ENCODE peak calls at places on chromosomes 1 and 21, in ten cellular contexts. One of them, this sample, is unnamed.

GRCh38 chr1:17485280-17485679 is 45.8 kb upstream of the RCC2 start:
- DNase-seq in K562: peak
- DNase-seq in H9: peak
- DNase-seq in tibial artery: no peak
- DNase-seq in GM23338: peak
- DNase-seq in neural crest cell: no peak
- DNase-seq in progenitor cell of endocrine pancreas: no peak
- DNase-seq in upper lobe of right lung: no peak
- DNase-seq in neural progenitor cell: peak
- DNase-seq in RWPE1: peak
- DNase-seq in this sample: no peak

GRCh38 chr1:63622847-63623566 is 29.8 kb downstream of the PGM1 start:
- DNase-seq in H9: no peak
- DNase-seq in upper lobe of right lung: no peak
- DNase-seq in GM23338: no peak
- DNase-seq in K562: no peak
- DNase-seq in neural progenitor cell: peak
- DNase-seq in tibial artery: no peak
- DNase-seq in neural crest cell: no peak
- DNase-seq in RWPE1: no peak
- DNase-seq in progenitor cell of endocrine pancreas: no peak
- DNase-seq in this sample: no peak

GRCh38 chr1:198072177-198072576 is 84.6 kb upstream of the NEK7 start:
- DNase-seq in upper lobe of right lung: no peak
- DNase-seq in RWPE1: no peak
- DNase-seq in H9: no peak
- DNase-seq in GM23338: peak
- DNase-seq in neural progenitor cell: no peak
- DNase-seq in neural crest cell: no peak
- DNase-seq in tibial artery: no peak
- DNase-seq in K562: no peak
- DNase-seq in progenitor cell of endocrine pancreas: no peak
- DNase-seq in this sample: peak

GRCh38 chr1:230070321-230071208 is 3.5 kb downstream of the GALNT2 start:
- DNase-seq in K562: no peak
- DNase-seq in neural crest cell: no peak
- DNase-seq in RWPE1: no peak
- DNase-seq in tibial artery: no peak
- DNase-seq in GM23338: no peak
- DNase-seq in progenitor cell of endocrine pancreas: no peak
- DNase-seq in neural progenitor cell: no peak
- DNase-seq in H9: no peak
- DNase-seq in upper lobe of right lung: peak
- DNase-seq in this sample: no peak

GRCh38 chr1:1291611-1292441 is 11.6 kb downstream of the SCNN1D start:
- DNase-seq in tibial artery: peak
- DNase-seq in progenitor cell of endocrine pancreas: peak
- DNase-seq in neural progenitor cell: peak
- DNase-seq in K562: peak
- DNase-seq in GM23338: peak
- DNase-seq in H9: peak
- DNase-seq in neural crest cell: peak
- DNase-seq in RWPE1: peak
- DNase-seq in upper lobe of right lung: peak
- DNase-seq in this sample: peak

GRCh38 chr1:30732277-30732996 is 9.1 kb upstream of the MATN1 start:
- DNase-seq in RWPE1: no peak
- DNase-seq in neural crest cell: no peak
- DNase-seq in upper lobe of right lung: no peak
- DNase-seq in neural progenitor cell: peak
- DNase-seq in GM23338: no peak
- DNase-seq in tibial artery: no peak
- DNase-seq in progenitor cell of endocrine pancreas: no peak
- DNase-seq in K562: no peak
- DNase-seq in H9: no peak
- DNase-seq in this sample: no peak

GRCh38 chr1:148307583-148308185 is 155.6 kb upstream of the NBPF11 start:
- DNase-seq in neural crest cell: no peak
- DNase-seq in neural progenitor cell: no peak
- DNase-seq in GM23338: no peak
- DNase-seq in upper lobe of right lung: no peak
- DNase-seq in tibial artery: peak
- DNase-seq in progenitor cell of endocrine pancreas: no peak
- DNase-seq in H9: no peak
- DNase-seq in K562: no peak
- DNase-seq in RWPE1: no peak
- DNase-seq in this sample: no peak

GRCh38 chr21:40315647-40316046 is 448.4 kb downstream of the PCP4 start:
- DNase-seq in neural progenitor cell: no peak
- DNase-seq in H9: no peak
- DNase-seq in progenitor cell of endocrine pancreas: no peak
- DNase-seq in neural crest cell: no peak
- DNase-seq in K562: no peak
- DNase-seq in RWPE1: no peak
- DNase-seq in GM23338: no peak
- DNase-seq in upper lobe of right lung: no peak
- DNase-seq in tibial artery: no peak
- DNase-seq in this sample: no peak

GRCh38 chr1:26168410-26169167 is at the start of gene C1orf232:
- DNase-seq in neural progenitor cell: peak
- DNase-seq in H9: no peak
- DNase-seq in K562: no peak
- DNase-seq in upper lobe of right lung: no peak
- DNase-seq in progenitor cell of endocrine pancreas: no peak
- DNase-seq in tibial artery: no peak
- DNase-seq in GM23338: no peak
- DNase-seq in RWPE1: no peak
- DNase-seq in neural crest cell: peak
- DNase-seq in this sample: no peak

GRCh38 chr1:217617120-217617519 is 13.8 kb downstream of the GPATCH2 start:
- DNase-seq in tibial artery: no peak
- DNase-seq in K562: no peak
- DNase-seq in upper lobe of right lung: no peak
- DNase-seq in H9: no peak
- DNase-seq in GM23338: no peak
- DNase-seq in RWPE1: no peak
- DNase-seq in progenitor cell of endocrine pancreas: no peak
- DNase-seq in neural progenitor cell: no peak
- DNase-seq in neural crest cell: no peak
- DNase-seq in this sample: no peak

GRCh38 chr1:79373481-79374132 is 367.1 kb upstream of the ADGRL4 start:
- DNase-seq in neural crest cell: no peak
- DNase-seq in neural progenitor cell: no peak
- DNase-seq in progenitor cell of endocrine pancreas: no peak
- DNase-seq in K562: no peak
- DNase-seq in tibial artery: no peak
- DNase-seq in H9: no peak
- DNase-seq in GM23338: no peak
- DNase-seq in RWPE1: no peak
- DNase-seq in upper lobe of right lung: peak
- DNase-seq in this sample: no peak

GRCh38 chr1:57872913-57873312 is 449.1 kb upstream of the DAB1 start:
- DNase-seq in progenitor cell of endocrine pancreas: no peak
- DNase-seq in upper lobe of right lung: no peak
- DNase-seq in RWPE1: no peak
- DNase-seq in GM23338: no peak
- DNase-seq in K562: no peak
- DNase-seq in tibial artery: no peak
- DNase-seq in neural crest cell: no peak
- DNase-seq in neural progenitor cell: no peak
- DNase-seq in H9: no peak
- DNase-seq in this sample: no peak

GRCh38 chr1:172758242-172758641 is 99.3 kb downstream of the FASLG start:
- DNase-seq in neural crest cell: no peak
- DNase-seq in H9: no peak
- DNase-seq in RWPE1: no peak
- DNase-seq in K562: no peak
- DNase-seq in GM23338: no peak
- DNase-seq in progenitor cell of endocrine pancreas: no peak
- DNase-seq in neural progenitor cell: no peak
- DNase-seq in tibial artery: no peak
- DNase-seq in upper lobe of right lung: no peak
- DNase-seq in this sample: no peak

GRCh38 chr1:1299686-1300351 is 7.9 kb downstream of the ACAP3 start:
- DNase-seq in progenitor cell of endocrine pancreas: no peak
- DNase-seq in RWPE1: no peak
- DNase-seq in tibial artery: no peak
- DNase-seq in K562: peak
- DNase-seq in neural crest cell: no peak
- DNase-seq in GM23338: peak
- DNase-seq in neural progenitor cell: peak
- DNase-seq in H9: peak
- DNase-seq in upper lobe of right lung: no peak
- DNase-seq in this sample: no peak

GRCh38 chr1:6819641-6820040 is 34.4 kb downstream of the CAMTA1 start:
- DNase-seq in progenitor cell of endocrine pancreas: no peak
- DNase-seq in GM23338: no peak
- DNase-seq in H9: no peak
- DNase-seq in neural progenitor cell: no peak
- DNase-seq in upper lobe of right lung: no peak
- DNase-seq in K562: no peak
- DNase-seq in neural crest cell: no peak
- DNase-seq in tibial artery: no peak
- DNase-seq in RWPE1: no peak
- DNase-seq in this sample: peak

GRCh38 chr1:42380617-42381423 is at the start of gene RIMKLA:
- DNase-seq in GM23338: peak
- DNase-seq in neural progenitor cell: peak
- DNase-seq in RWPE1: peak
- DNase-seq in neural crest cell: peak
- DNase-seq in K562: peak
- DNase-seq in tibial artery: no peak
- DNase-seq in upper lobe of right lung: peak
- DNase-seq in H9: peak
- DNase-seq in progenitor cell of endocrine pancreas: peak
- DNase-seq in this sample: no peak

GRCh38 chr1:71621785-71622184 is 541.0 kb upstream of the ZRANB2 start:
- DNase-seq in H9: no peak
- DNase-seq in K562: no peak
- DNase-seq in upper lobe of right lung: no peak
- DNase-seq in neural progenitor cell: no peak
- DNase-seq in RWPE1: peak
- DNase-seq in neural crest cell: no peak
- DNase-seq in tibial artery: no peak
- DNase-seq in progenitor cell of endocrine pancreas: no peak
- DNase-seq in GM23338: no peak
- DNase-seq in this sample: peak

DNA sequence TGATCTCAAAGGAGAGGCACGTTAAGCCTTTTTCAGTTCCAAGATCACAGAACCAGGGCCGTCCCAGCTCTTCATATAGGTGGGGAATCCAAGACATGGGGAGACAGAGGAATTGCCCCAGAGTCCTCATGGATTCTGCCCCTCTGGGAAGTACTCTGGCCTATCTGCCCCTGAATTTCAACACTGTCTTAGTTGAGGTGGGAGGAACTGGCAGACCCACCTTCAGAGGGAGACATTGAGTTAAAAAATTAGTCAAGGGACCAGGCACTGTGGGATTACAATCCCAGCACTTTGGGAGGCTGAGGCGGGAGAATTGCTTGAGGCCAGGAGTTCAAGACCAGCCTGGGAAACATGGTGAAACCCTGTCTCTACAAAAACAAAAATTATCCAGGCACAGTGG is 2.1 kb upstream of the KNCN start:
- DNase-seq in upper lobe of right lung: no peak
- DNase-seq in GM23338: no peak
- DNase-seq in progenitor cell of endocrine pancreas: no peak
- DNase-seq in H9: no peak
- DNase-seq in neural progenitor cell: no peak
- DNase-seq in neural crest cell: no peak
- DNase-seq in tibial artery: no peak
- DNase-seq in K562: no peak
- DNase-seq in RWPE1: no peak
- DNase-seq in this sample: no peak
- TF ChIP-seq CTCF in upper lobe of right lung: no peak
- TF ChIP-seq CTCF in GM23338: no peak
- TF ChIP-seq CTCF in progenitor cell of endocrine pancreas: no peak
- TF ChIP-seq CTCF in H9: peak
- TF ChIP-seq CTCF in neural progenitor cell: peak
- TF ChIP-seq CTCF in neural crest cell: no peak
- TF ChIP-seq CTCF in tibial artery: no peak
- TF ChIP-seq CTCF in K562: peak
- TF ChIP-seq CTCF in RWPE1: no peak
- TF ChIP-seq CTCF in this sample: no peak

GRCh38 chr1:228940931-228941330 is 205.7 kb downstream of the RHOU start:
- DNase-seq in neural progenitor cell: no peak
- DNase-seq in H9: no peak
- DNase-seq in neural crest cell: no peak
- DNase-seq in progenitor cell of endocrine pancreas: no peak
- DNase-seq in GM23338: no peak
- DNase-seq in tibial artery: no peak
- DNase-seq in RWPE1: no peak
- DNase-seq in upper lobe of right lung: no peak
- DNase-seq in K562: no peak
- DNase-seq in this sample: no peak
- TF ChIP-seq CTCF in neural progenitor cell: no peak
- TF ChIP-seq CTCF in H9: no peak
- TF ChIP-seq CTCF in neural crest cell: no peak
- TF ChIP-seq CTCF in progenitor cell of endocrine pancreas: no peak
- TF ChIP-seq CTCF in GM23338: no peak
- TF ChIP-seq CTCF in tibial artery: no peak
- TF ChIP-seq CTCF in RWPE1: no peak
- TF ChIP-seq CTCF in upper lobe of right lung: no peak
- TF ChIP-seq CTCF in K562: no peak
- TF ChIP-seq CTCF in this sample: no peak

GRCh38 chr1:109131800-109132199 is 17.9 kb downstream of the ELAPOR1 start:
- DNase-seq in GM23338: no peak
- DNase-seq in H9: no peak
- DNase-seq in upper lobe of right lung: no peak
- DNase-seq in tibial artery: no peak
- DNase-seq in neural crest cell: no peak
- DNase-seq in neural progenitor cell: no peak
- DNase-seq in K562: no peak
- DNase-seq in progenitor cell of endocrine pancreas: no peak
- DNase-seq in RWPE1: no peak
- DNase-seq in this sample: no peak
- TF ChIP-seq CTCF in GM23338: no peak
- TF ChIP-seq CTCF in H9: no peak
- TF ChIP-seq CTCF in upper lobe of right lung: no peak
- TF ChIP-seq CTCF in tibial artery: no peak
- TF ChIP-seq CTCF in neural crest cell: no peak
- TF ChIP-seq CTCF in neural progenitor cell: no peak
- TF ChIP-seq CTCF in K562: no peak
- TF ChIP-seq CTCF in progenitor cell of endocrine pancreas: no peak
- TF ChIP-seq CTCF in RWPE1: no peak
- TF ChIP-seq CTCF in this sample: no peak

DNA sequence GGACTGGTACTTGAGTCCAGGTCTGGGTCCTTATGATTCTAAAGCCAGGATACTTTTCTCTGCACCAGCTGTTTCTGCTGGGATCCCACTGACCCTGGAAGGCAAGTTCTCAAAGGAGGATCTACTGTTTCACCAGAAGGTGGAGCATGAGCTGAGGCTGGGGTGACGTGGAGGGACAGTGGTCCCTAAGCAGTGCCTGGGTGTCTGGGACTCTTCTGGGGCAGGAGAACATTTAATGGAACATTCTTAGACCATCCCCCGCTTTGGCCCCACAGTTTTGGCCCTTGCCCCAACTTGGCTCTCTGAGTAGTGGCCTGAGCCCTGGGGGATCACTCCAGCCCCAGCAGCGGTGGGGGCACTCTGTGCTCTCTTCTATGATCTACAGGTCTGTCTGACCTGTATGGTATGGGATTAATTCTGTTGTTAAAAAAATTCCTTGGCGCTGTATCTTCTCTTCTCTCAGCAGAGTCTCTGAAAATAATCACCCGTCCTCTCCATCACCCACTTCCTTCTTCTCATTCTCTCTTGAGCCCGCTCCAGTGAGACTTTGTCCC is 60.3 kb upstream of the CSF3R start:
- DNase-seq in upper lobe of right lung: peak
- DNase-seq in progenitor cell of endocrine pancreas: no peak
- DNase-seq in RWPE1: no peak
- DNase-seq in neural crest cell: no peak
- DNase-seq in tibial artery: no peak
- DNase-seq in K562: peak
- DNase-seq in GM23338: peak
- DNase-seq in H9: peak
- DNase-seq in neural progenitor cell: peak
- DNase-seq in this sample: no peak
- TF ChIP-seq CTCF in upper lobe of right lung: no peak
- TF ChIP-seq CTCF in progenitor cell of endocrine pancreas: peak
- TF ChIP-seq CTCF in RWPE1: no peak
- TF ChIP-seq CTCF in neural crest cell: peak
- TF ChIP-seq CTCF in tibial artery: no peak
- TF ChIP-seq CTCF in K562: peak
- TF ChIP-seq CTCF in GM23338: peak
- TF ChIP-seq CTCF in H9: peak
- TF ChIP-seq CTCF in neural progenitor cell: peak
- TF ChIP-seq CTCF in this sample: peak